ENCODE peak calls at places on chromosome 18, in five cellular contexts. One of them, this sample, is unnamed.

GRCh38 chr18:68803371-68803770 is 5.5 kb downstream of the CCDC102B start:
- DNase-seq in RCC 7860: no peak
- DNase-seq in NCI-H82: peak
- DNase-seq in fibroblast of gingiva: peak
- DNase-seq in Right ventricle myocardium superior: peak
- DNase-seq in this sample: no peak

GRCh38 chr18:5294113-5294617 is 1.4 kb downstream of the ZBTB14 start:
- DNase-seq in RCC 7860: no peak
- DNase-seq in NCI-H82: peak
- DNase-seq in fibroblast of gingiva: no peak
- DNase-seq in Right ventricle myocardium superior: no peak
- DNase-seq in this sample: no peak

GRCh38 chr18:46220116-46220515 is 115.9 kb downstream of the HAUS1 start:
- DNase-seq in RCC 7860: peak
- DNase-seq in NCI-H82: no peak
- DNase-seq in fibroblast of gingiva: peak
- DNase-seq in Right ventricle myocardium superior: no peak
- DNase-seq in this sample: no peak

GRCh38 chr18:28365406-28365805 is 188.5 kb upstream of the CDH2 start:
- DNase-seq in RCC 7860: no peak
- DNase-seq in NCI-H82: no peak
- DNase-seq in fibroblast of gingiva: peak
- DNase-seq in Right ventricle myocardium superior: no peak
- DNase-seq in this sample: no peak

GRCh38 chr18:22282311-22283235 is 113.2 kb downstream of the GATA6 start:
- DNase-seq in RCC 7860: peak
- DNase-seq in NCI-H82: no peak
- DNase-seq in fibroblast of gingiva: peak
- DNase-seq in Right ventricle myocardium superior: no peak
- DNase-seq in this sample: no peak

GRCh38 chr18:80200171-80200931 is 47.0 kb downstream of the PARD6G start:
- DNase-seq in RCC 7860: no peak
- DNase-seq in NCI-H82: peak
- DNase-seq in fibroblast of gingiva: no peak
- DNase-seq in Right ventricle myocardium superior: no peak
- DNase-seq in this sample: no peak

GRCh38 chr18:58156516-58156915 is 112.5 kb downstream of the NEDD4L start:
- DNase-seq in RCC 7860: no peak
- DNase-seq in NCI-H82: no peak
- DNase-seq in fibroblast of gingiva: no peak
- DNase-seq in Right ventricle myocardium superior: no peak
- DNase-seq in this sample: no peak

GRCh38 chr18:48848641-48849143 is 102.1 kb downstream of the SMAD7 start:
- DNase-seq in RCC 7860: no peak
- DNase-seq in NCI-H82: no peak
- DNase-seq in fibroblast of gingiva: no peak
- DNase-seq in Right ventricle myocardium superior: no peak
- DNase-seq in this sample: no peak

GRCh38 chr18:54150226-54150625 is 74.2 kb downstream of the MBD2 start:
- DNase-seq in RCC 7860: no peak
- DNase-seq in NCI-H82: peak
- DNase-seq in fibroblast of gingiva: no peak
- DNase-seq in Right ventricle myocardium superior: no peak
- DNase-seq in this sample: no peak

GRCh38 chr18:49561377-49562193 is at the start of gene LIPG:
- DNase-seq in RCC 7860: peak
- DNase-seq in NCI-H82: peak
- DNase-seq in fibroblast of gingiva: no peak
- DNase-seq in Right ventricle myocardium superior: no peak
- DNase-seq in this sample: peak

GRCh38 chr18:3875961-3876360 is 426.0 kb downstream of the TGIF1 start:
- DNase-seq in RCC 7860: no peak
- DNase-seq in NCI-H82: peak
- DNase-seq in fibroblast of gingiva: no peak
- DNase-seq in Right ventricle myocardium superior: no peak
- DNase-seq in this sample: no peak

GRCh38 chr18:3903341-3903740 is 453.4 kb downstream of the TGIF1 start:
- DNase-seq in RCC 7860: peak
- DNase-seq in NCI-H82: no peak
- DNase-seq in fibroblast of gingiva: peak
- DNase-seq in Right ventricle myocardium superior: no peak
- DNase-seq in this sample: no peak

GRCh38 chr18:58624011-58624410 is 4.9 kb downstream of the ALPK2 start:
- DNase-seq in RCC 7860: no peak
- DNase-seq in NCI-H82: no peak
- DNase-seq in fibroblast of gingiva: no peak
- DNase-seq in Right ventricle myocardium superior: no peak
- DNase-seq in this sample: no peak

GRCh38 chr18:37663446-37663845 is 97.8 kb upstream of the CELF4 start:
- DNase-seq in RCC 7860: no peak
- DNase-seq in NCI-H82: peak
- DNase-seq in fibroblast of gingiva: no peak
- DNase-seq in Right ventricle myocardium superior: no peak
- DNase-seq in this sample: no peak

GRCh38 chr18:23964282-23965238 is 50.0 kb upstream of the TTC39C start:
- DNase-seq in RCC 7860: peak
- DNase-seq in NCI-H82: peak
- DNase-seq in fibroblast of gingiva: no peak
- DNase-seq in Right ventricle myocardium superior: no peak
- DNase-seq in this sample: no peak

GRCh38 chr18:21489119-21489750 is 111.3 kb downstream of the ESCO1 start:
- DNase-seq in RCC 7860: peak
- DNase-seq in NCI-H82: peak
- DNase-seq in fibroblast of gingiva: peak
- DNase-seq in Right ventricle myocardium superior: no peak
- DNase-seq in this sample: peak

GRCh38 chr18:28711096-28711495 is 534.2 kb upstream of the CDH2 start:
- DNase-seq in RCC 7860: no peak
- DNase-seq in NCI-H82: no peak
- DNase-seq in fibroblast of gingiva: no peak
- DNase-seq in Right ventricle myocardium superior: no peak
- DNase-seq in this sample: no peak

GRCh38 chr18:31946305-31947046 is 3.5 kb upstream of the TRAPPC8 start:
- DNase-seq in RCC 7860: no peak
- DNase-seq in NCI-H82: no peak
- DNase-seq in fibroblast of gingiva: no peak
- DNase-seq in Right ventricle myocardium superior: no peak
- DNase-seq in this sample: peak

GRCh38 chr18:36811430-36811829 is 17.4 kb downstream of the TPGS2 start:
- DNase-seq in RCC 7860: no peak
- DNase-seq in NCI-H82: no peak
- DNase-seq in fibroblast of gingiva: peak
- DNase-seq in Right ventricle myocardium superior: no peak
- DNase-seq in this sample: no peak

GRCh38 chr18:49656098-49656591 is 94.3 kb downstream of the LIPG start:
- DNase-seq in RCC 7860: peak
- DNase-seq in NCI-H82: peak
- DNase-seq in fibroblast of gingiva: no peak
- DNase-seq in Right ventricle myocardium superior: no peak
- DNase-seq in this sample: no peak